ENCODE peak calls at places on chromosomes 1 and 21, in six cellular contexts. L is right cardiac atrium, O is left ventricle myocardium inferior, Y is MM.1S, X is HCT116, N is uterus. K is an unnamed sample.

GRCh38 chr1:62294211-62294610 is 25.0 kb downstream of the KANK4 start:
- DNase-seq in L (no peak), O (no peak), Y (no peak), X (peak), N (no peak), K (no peak)

GRCh38 chr1:203036135-203036534 is 9.8 kb downstream of the PPFIA4 start:
- DNase-seq in L (no peak), O (no peak), Y (no peak), X (no peak), N (no peak), K (no peak)

GRCh38 chr21:33554982-33555344 is 12.1 kb downstream of the SON start:
- DNase-seq in L (no peak), O (no peak), Y (no peak), X (no peak), N (no peak), K (no peak)

GRCh38 chr1:167957710-167958109 is 20.8 kb upstream of the MPC2 start:
- DNase-seq in L (no peak), O (no peak), Y (no peak), X (no peak), N (no peak), K (no peak)

GRCh38 chr1:85078903-85079302 is 30.6 kb upstream of the MCOLN3 start:
- DNase-seq in L (no peak), O (no peak), Y (no peak), X (no peak), N (no peak), K (no peak)

GRCh38 chr1:14650951-14651350 is 52.5 kb downstream of the KAZN start:
- DNase-seq in L (no peak), O (no peak), Y (no peak), X (no peak), N (no peak), K (no peak)

GRCh38 chr1:240474133-240474614 is 137.8 kb downstream of the GREM2 start:
- DNase-seq in L (no peak), O (no peak), Y (peak), X (no peak), N (no peak), K (no peak)

GRCh38 chr1:231702804-231703203 is 76.2 kb downstream of the DISC1 start:
- DNase-seq in L (no peak), O (no peak), Y (no peak), X (no peak), N (no peak), K (no peak)

GRCh38 chr1:71377886-71378285 is 297.1 kb upstream of the ZRANB2 start:
- DNase-seq in L (no peak), O (no peak), Y (no peak), X (no peak), N (no peak), K (no peak)

GRCh38 chr1:164608651-164609057 is 49.7 kb downstream of the PBX1 start:
- DNase-seq in L (no peak), O (no peak), Y (no peak), X (no peak), N (no peak), K (no peak)

GRCh38 chr1:82220754-82221153 is 420.0 kb downstream of the ADGRL2 start:
- DNase-seq in L (no peak), O (no peak), Y (no peak), X (no peak), N (no peak), K (no peak)

GRCh38 chr1:226602186-226603029 is 53.8 kb downstream of the STUM start:
- DNase-seq in L (peak), O (peak), Y (no peak), X (no peak), N (peak), K (no peak)

GRCh38 chr1:64243757-64244080 is 40.3 kb downstream of the UBE2U start:
- DNase-seq in L (no peak), O (no peak), Y (no peak), X (no peak), N (no peak), K (no peak)

GRCh38 chr1:219523411-219523810 is 89.5 kb downstream of the ZC3H11B start:
- DNase-seq in L (no peak), O (no peak), Y (no peak), X (no peak), N (no peak), K (no peak)

GRCh38 chr1:14996133-14997050 is 157.2 kb upstream of the TMEM51 start:
- DNase-seq in L (no peak), O (no peak), Y (no peak), X (peak), N (no peak), K (no peak)

GRCh38 chr1:24189528-24189927 is 2.4 kb upstream of the IFNLR1 start:
- DNase-seq in L (no peak), O (no peak), Y (peak), X (no peak), N (no peak), K (peak)

GRCh38 chr1:31701137-31701736 is 2.6 kb downstream of the COL16A1 start:
- DNase-seq in L (peak), O (peak), Y (no peak), X (no peak), N (peak), K (peak)

GRCh38 chr1:116949213-116949985 is 39.7 kb downstream of the PTGFRN start:
- DNase-seq in L (no peak), O (no peak), Y (no peak), X (no peak), N (no peak), K (no peak)

GRCh38 chr1:239742416-239743109 is 349.1 kb upstream of the FMN2 start:
- DNase-seq in L (no peak), O (no peak), Y (no peak), X (no peak), N (no peak), K (no peak)

GRCh38 chr1:51296379-51297357 is 33.7 kb downstream of the TTC39A start:
- DNase-seq in L (peak), O (peak), Y (peak), X (peak), N (peak), K (peak)
- H3K4me3 ChIP-seq in L (peak), O (peak), Y (peak), X (no peak), N (peak), K (peak)

GRCh38 chr1:106889054-106889453 is 167.4 kb upstream of the PRMT6 start:
- DNase-seq in L (no peak), O (no peak), Y (no peak), X (no peak), N (no peak), K (no peak)
- H3K27ac ChIP-seq in L (no peak), O (no peak), Y (no peak), X (no peak), N (no peak), K (no peak)

GRCh38 chr21:14541840-14542495 is 4.1 kb downstream of the SAMSN1 start:
- DNase-seq in L (no peak), O (no peak), Y (no peak), X (no peak), N (no peak), K (no peak)
- H3K4me3 ChIP-seq in L (no peak), O (no peak), Y (no peak), X (no peak), N (no peak), K (peak)

GRCh38 chr21:41766883-41767605 is at the start of gene RIPK4:
- DNase-seq in L (no peak), O (no peak), Y (no peak), X (peak), N (no peak), K (peak)

GRCh38 chr21:41763996-41764395 is 2.9 kb downstream of the RIPK4 start:
- DNase-seq in L (no peak), O (no peak), Y (no peak), X (no peak), N (no peak), K (no peak)

GRCh38 chr21:41766051-41766882 is 585 bp downstream of the RIPK4 start:
- DNase-seq in L (no peak), O (no peak), Y (no peak), X (no peak), N (no peak), K (no peak)

GRCh38 chr21:41764558-41765392 is 2.1 kb downstream of the RIPK4 start:
- DNase-seq in L (no peak), O (no peak), Y (no peak), X (no peak), N (no peak), K (no peak)

DNA sequence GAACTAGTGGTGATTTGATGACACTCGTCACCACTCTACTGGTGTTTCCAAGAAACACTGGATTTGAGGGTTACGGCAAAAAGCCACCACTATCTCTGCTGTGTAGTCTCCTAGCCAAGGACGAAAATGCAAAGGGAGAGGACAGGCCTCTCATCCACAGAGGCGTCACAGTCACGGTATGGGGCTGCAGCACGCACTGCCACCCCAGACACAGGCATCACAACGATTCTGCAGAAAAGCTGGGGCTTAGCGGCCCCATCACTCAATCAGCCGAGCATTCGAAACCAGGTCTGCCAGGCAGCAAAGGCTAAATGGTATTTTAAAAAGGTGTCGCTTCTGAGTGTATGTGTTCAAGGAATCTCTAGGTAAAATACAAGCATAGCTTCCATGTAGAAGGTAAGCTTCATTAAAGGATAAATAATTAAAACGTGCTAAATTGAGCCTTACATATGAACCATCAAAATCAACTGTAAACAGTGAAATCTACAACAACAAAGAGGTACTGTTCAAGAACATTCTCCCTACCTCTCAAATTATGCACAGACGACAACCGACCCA is 1.4 kb downstream of the RIPK4 start:
- DNase-seq in L (no peak), O (no peak), Y (no peak), X (no peak), N (no peak), K (no peak)
- H3K27ac ChIP-seq in L (no peak), O (no peak), Y (no peak), X (no peak), N (no peak), K (peak)

GRCh38 chr1:200337410-200337809 is 72.4 kb downstream of the ZNF281 start:
- DNase-seq in L (no peak), O (no peak), Y (no peak), X (no peak), N (no peak), K (no peak)

GRCh38 chr1:200337831-200338230 is 72.0 kb downstream of the ZNF281 start:
- DNase-seq in L (no peak), O (no peak), Y (no peak), X (no peak), N (no peak), K (no peak)

GRCh38 chr1:200336901-200337391 is 72.9 kb downstream of the ZNF281 start:
- DNase-seq in L (no peak), O (no peak), Y (no peak), X (no peak), N (no peak), K (no peak)

GRCh38 chr1:200334661-200335256 is 75.1 kb downstream of the ZNF281 start:
- DNase-seq in L (no peak), O (no peak), Y (no peak), X (peak), N (no peak), K (no peak)

GRCh38 chr1:200336111-200336845 is 73.6 kb downstream of the ZNF281 start:
- DNase-seq in L (no peak), O (no peak), Y (no peak), X (no peak), N (no peak), K (no peak)
- H3K4me3 ChIP-seq in L (no peak), O (no peak), Y (no peak), X (no peak), N (no peak), K (no peak)

GRCh38 chr1:21149862-21150432 is 26.8 kb downstream of the EIF4G3 start:
- DNase-seq in L (peak), O (no peak), Y (no peak), X (peak), N (no peak), K (no peak)
- H3K27ac ChIP-seq in L (peak), O (peak), Y (no peak), X (peak), N (peak), K (no peak)

DNA sequence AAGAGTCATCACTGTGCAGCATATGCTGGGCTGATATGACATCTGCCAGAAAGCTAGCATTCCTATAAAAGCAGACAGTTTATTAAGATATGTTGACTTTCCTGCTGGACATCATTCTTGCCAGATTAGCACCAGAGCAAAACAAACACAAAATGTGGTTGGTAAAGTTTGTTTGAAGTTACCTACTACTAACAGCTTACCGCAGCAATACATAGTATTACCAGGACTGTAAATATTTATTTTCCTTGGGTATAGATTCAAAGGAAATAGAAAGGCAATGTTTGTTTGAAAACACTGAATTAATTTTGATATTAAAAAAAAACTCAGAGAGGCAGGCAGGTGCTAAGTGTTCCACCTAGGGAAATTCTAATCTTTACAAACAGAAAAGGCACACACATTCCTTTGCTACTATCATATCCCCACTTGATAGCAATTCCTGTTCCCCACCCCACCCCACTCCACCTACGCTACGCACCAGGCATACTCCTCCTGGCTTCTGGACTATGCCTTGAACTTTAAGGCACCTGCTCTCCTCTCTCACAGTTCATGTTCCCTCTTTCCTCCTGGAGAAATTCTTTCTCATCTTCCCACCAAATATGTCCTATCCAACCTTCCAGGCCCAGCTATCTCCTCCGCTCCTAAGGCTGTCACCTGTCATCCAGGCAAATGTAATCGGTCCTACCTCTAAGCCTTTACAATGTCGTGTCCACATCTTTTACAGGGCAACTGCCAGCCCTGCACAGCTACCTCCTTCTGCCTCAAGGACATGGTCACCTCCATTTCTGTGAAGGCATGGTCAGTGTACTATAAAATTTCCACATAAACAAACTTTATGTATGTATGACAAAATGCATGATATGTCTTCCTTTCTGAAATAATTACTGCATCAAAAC is 34.7 kb downstream of the PTPN14 start:
- DNase-seq in L (no peak), O (no peak), Y (no peak), X (no peak), N (no peak), K (no peak)
- H3K4me3 ChIP-seq in L (no peak), O (no peak), Y (no peak), X (no peak), N (no peak), K (no peak)

GRCh38 chr1:8302181-8302681 is 15.7 kb upstream of the SLC45A1 start:
- DNase-seq in L (no peak), O (no peak), Y (no peak), X (no peak), N (no peak), K (no peak)
- H3K27ac ChIP-seq in L (no peak), O (no peak), Y (no peak), X (no peak), N (no peak), K (no peak)

K was measured in lower lobe of right lung.